ENCODE peak calls at places on chromosomes 5 and 9, in seven cellular contexts. S, E, U, Y, L, H and Z are unnamed samples.

GRCh38 chr5:366541-367357 is 45.2 kb downstream of the AHRR start:
- DNase-seq in H (no peak), E (no peak), S (no peak), L (no peak), Y (no peak), U (peak), Z (peak)

GRCh38 chr5:55994502-55994997 is at the start of gene IL6ST:
- DNase-seq in E (no peak), L (peak), S (no peak), U (peak), H (no peak), Y (peak), Z (peak)

GRCh38 chr5:14880688-14881087 is 9.1 kb upstream of the ANKH start:
- DNase-seq in L (no peak), Y (peak), S (no peak), H (no peak), U (no peak), E (no peak), Z (no peak)

GRCh38 chr5:38616061-38616460 is 59.6 kb upstream of the LIFR start:
- DNase-seq in L (no peak), Y (no peak), S (no peak), H (no peak), U (peak), E (no peak), Z (no peak)

GRCh38 chr5:40652441-40653220 is 27.1 kb upstream of the PTGER4 start:
- DNase-seq in U (no peak), E (no peak), Y (no peak), H (no peak), L (no peak), S (no peak), Z (no peak)

GRCh38 chr5:81046041-81046440 is 85.9 kb downstream of the RASGRF2 start:
- DNase-seq in L (no peak), H (no peak), E (no peak), U (no peak), Y (no peak), S (no peak), Z (no peak)

GRCh38 chr5:150627731-150628545 is 12.5 kb upstream of the SYNPO start:
- DNase-seq in L (no peak), E (no peak), U (no peak), H (no peak), S (no peak), Y (peak), Z (no peak)

GRCh38 chr5:177452688-177453638 is 6.3 kb downstream of the PRR7 start:
- DNase-seq in L (no peak), H (no peak), Y (no peak), E (no peak), S (no peak), U (no peak), Z (no peak)

GRCh38 chr9:73684601-73685000 is 532.9 kb downstream of the ANXA1 start:
- DNase-seq in L (no peak), E (peak), U (no peak), H (no peak), S (no peak), Y (no peak), Z (no peak)

GRCh38 chr9:126514037-126514821 is 99.5 kb upstream of the LMX1B start:
- DNase-seq in Y (peak), U (peak), S (no peak), L (no peak), E (no peak), H (peak), Z (no peak)

GRCh38 chr5:29984153-29984534 is 1209.3 kb upstream of the CDH6 start:
- DNase-seq in L (no peak), Y (no peak), E (no peak), H (no peak), U (no peak), S (no peak), Z (no peak)
- TF ChIP-seq CTCF in L (no peak), Y (no peak), E (no peak), H (no peak), U (no peak), S (no peak), Z (no peak)

GRCh38 chr5:6202615-6203365 is 175.6 kb downstream of the MED10 start:
- DNase-seq in S (no peak), E (peak), H (peak), Y (no peak), L (no peak), U (no peak), Z (no peak)
- TF ChIP-seq CTCF in S (no peak), E (no peak), H (no peak), Y (no peak), L (no peak), U (no peak), Z (no peak)

DNA sequence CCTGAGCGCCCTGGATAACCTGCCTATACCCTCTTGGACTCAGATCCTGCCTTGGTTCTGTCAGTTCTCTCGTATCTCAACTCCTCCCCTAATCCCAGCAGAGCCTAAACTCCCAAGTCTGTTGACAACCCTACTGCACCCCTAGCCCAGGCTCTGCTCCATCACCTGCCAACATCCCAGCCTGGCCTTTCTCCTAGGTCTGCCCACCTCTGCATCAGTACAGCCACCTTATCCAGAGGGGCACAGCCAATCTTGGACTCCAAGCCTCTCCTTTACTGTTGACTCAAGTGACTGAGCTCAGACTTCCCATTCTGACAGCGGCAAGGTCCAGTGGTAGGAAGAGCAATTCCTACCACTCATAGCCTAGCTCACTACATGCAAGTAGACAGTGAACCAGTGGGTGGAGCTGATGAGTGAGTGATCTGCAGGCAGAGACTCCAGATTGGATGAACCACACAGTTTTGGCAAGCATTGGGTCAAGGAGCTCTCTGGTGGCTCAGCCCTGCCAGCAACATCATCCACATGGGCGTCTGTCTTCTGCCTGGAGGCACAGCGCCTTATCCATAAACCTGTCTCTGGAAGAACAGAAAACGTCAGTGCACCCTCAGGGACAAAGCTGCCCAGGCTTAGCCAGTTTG is 26.5 kb downstream of the TRMO start:
- DNase-seq in S (no peak), Y (peak), L (no peak), E (peak), H (no peak), U (no peak), Z (no peak)
- TF ChIP-seq CTCF in S (no peak), Y (peak), L (no peak), E (peak), H (no peak), U (no peak), Z (no peak)

GRCh38 chr5:133365326-133365725 is 247.0 kb downstream of the FSTL4 start:
- DNase-seq in Y (no peak), L (no peak), S (no peak), E (no peak), H (no peak), U (no peak), Z (no peak)
- TF ChIP-seq CTCF in Y (peak), L (no peak), S (no peak), E (peak), H (no peak), U (no peak), Z (no peak)

GRCh38 chr9:91750343-91750742 is 199.7 kb downstream of the ROR2 start:
- DNase-seq in U (no peak), L (no peak), S (no peak), H (no peak), E (no peak), Y (no peak), Z (no peak)
- TF ChIP-seq CTCF in U (no peak), L (no peak), S (no peak), H (no peak), E (no peak), Y (no peak), Z (no peak)

DNA sequence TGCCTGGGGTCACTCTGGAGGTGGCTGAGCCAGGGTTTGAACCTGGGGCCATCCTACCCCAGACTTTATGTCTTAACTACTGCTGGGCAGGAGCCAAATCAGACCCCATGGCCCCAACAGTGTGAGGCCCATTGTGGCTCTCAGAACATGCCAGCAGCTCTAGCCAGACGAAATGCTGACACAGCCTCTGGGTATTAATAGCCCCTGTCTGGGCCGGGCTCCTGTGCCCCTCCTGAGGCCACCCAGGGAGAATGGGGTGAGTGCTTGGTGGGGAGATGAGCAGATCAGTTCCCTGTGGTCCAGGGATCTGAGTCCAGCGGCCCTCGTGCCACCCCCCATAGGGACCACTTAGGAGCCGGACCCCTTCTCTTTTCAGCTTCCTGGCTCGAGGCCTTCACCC is 2.2 kb upstream of the PLPP7 start:
- DNase-seq in S (no peak), Y (no peak), H (no peak), E (no peak), U (no peak), L (no peak), Z (no peak)
- TF ChIP-seq CTCF in S (no peak), Y (no peak), H (no peak), E (no peak), U (no peak), L (no peak), Z (no peak)

DNA sequence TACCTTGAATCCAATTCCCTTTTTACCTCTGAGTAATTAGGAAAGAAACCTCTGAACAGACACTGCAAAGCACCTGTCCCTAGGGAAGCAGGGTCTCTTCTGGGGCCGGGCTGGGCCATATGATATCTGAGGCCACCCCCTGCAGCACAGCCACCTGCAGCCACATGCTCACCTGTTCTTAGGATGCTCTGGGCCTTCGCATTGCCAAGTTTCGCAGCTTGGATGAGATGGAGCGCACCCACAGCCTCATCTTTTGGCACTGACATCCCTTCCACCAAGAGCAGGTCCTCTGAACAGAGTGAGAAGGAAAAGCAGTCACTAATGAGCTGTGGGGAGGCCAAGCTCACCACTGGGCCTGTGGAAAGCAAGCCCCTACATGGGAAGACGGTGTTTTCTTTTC is 27.3 kb downstream of the CLTA start:
- DNase-seq in H (no peak), S (no peak), L (no peak), U (no peak), E (no peak), Y (no peak), Z (no peak)
- TF ChIP-seq CTCF in H (no peak), S (no peak), L (no peak), U (no peak), E (no peak), Y (no peak), Z (no peak)

GRCh38 chr5:2110137-2110933 is 227.6 kb upstream of the IRX4 start:
- DNase-seq in H (no peak), U (no peak), E (no peak), L (no peak), S (no peak), Y (no peak), Z (no peak)
- TF ChIP-seq CTCF in H (no peak), U (no peak), E (no peak), L (no peak), S (no peak), Y (no peak), Z (no peak)